ENCODE peak calls at places on chromosomes 1 and 21, in six cellular contexts. M, J, V, A, P and Y are unnamed samples.

GRCh38 chr1:29196863-29197589 is 15.3 kb upstream of the SRSF4 start:
- DNase-seq in J (no peak), M (peak), V (no peak), P (no peak), A (no peak), Y (no peak)

GRCh38 chr1:245516178-245516829 is 361.5 kb downstream of the KIF26B start:
- DNase-seq in P (peak), J (no peak), M (no peak), A (no peak), V (no peak), Y (no peak)

GRCh38 chr1:206898089-206898908 is 1.1 kb downstream of the IL24 start:
- DNase-seq in P (peak), A (no peak), V (no peak), J (no peak), M (peak), Y (no peak)

GRCh38 chr1:245234217-245235120 is 79.7 kb downstream of the KIF26B start:
- DNase-seq in J (peak), V (peak), M (peak), P (no peak), A (no peak), Y (no peak)

GRCh38 chr1:15345711-15346355 is 63.9 kb upstream of the EFHD2 start:
- DNase-seq in P (peak), V (no peak), M (no peak), A (peak), J (no peak), Y (no peak)

GRCh38 chr1:163174524-163175437 is 27.9 kb downstream of the RGS5 start:
- DNase-seq in J (peak), V (peak), P (peak), A (no peak), M (peak), Y (peak)

GRCh38 chr1:228691926-228692325 is 43.4 kb upstream of the RHOU start:
- DNase-seq in A (no peak), M (peak), P (peak), J (peak), V (peak), Y (peak)

GRCh38 chr1:198449727-198450433 is 90.6 kb downstream of the ATP6V1G3 start:
- DNase-seq in J (no peak), M (peak), V (no peak), P (no peak), A (no peak), Y (no peak)

GRCh38 chr1:217029311-217030157 is 306.3 kb upstream of the ESRRG start:
- DNase-seq in P (no peak), V (no peak), A (no peak), J (no peak), M (peak), Y (no peak)

GRCh38 chr21:41933259-41934079 is 20.3 kb downstream of the C2CD2 start:
- DNase-seq in P (no peak), J (no peak), A (peak), V (no peak), M (peak), Y (no peak)

GRCh38 chr1:232428036-232428600 is 201.8 kb downstream of the SIPA1L2 start:
- DNase-seq in M (no peak), P (no peak), J (no peak), A (no peak), V (no peak), Y (no peak)